ENCODE peak calls at places on chromosomes 7 and 10, in eight cellular contexts. S is A549, R is neuronal stem cell, B is mammary epithelial cell, X is IMR-90, Q is HCT116, F is astrocyte, J is Karpas-422. V is an unnamed sample.

GRCh38 chr10:79070611-79071534 is 2.1 kb downstream of the ZMIZ1 start:
- DNase-seq in S (peak), R (peak), B (peak), X (peak), Q (no peak), F (peak), J (no peak), V (peak)

GRCh38 chr10:60953420-60953819 is 9.4 kb upstream of the RHOBTB1 start:
- DNase-seq in S (no peak), R (no peak), B (no peak), X (no peak), Q (no peak), F (no peak), J (no peak), V (no peak)

GRCh38 chr10:101495324-101495925 is 92.6 kb downstream of the POLL start:
- DNase-seq in S (peak), R (no peak), B (peak), X (peak), Q (peak), F (no peak), J (peak), V (peak)

GRCh38 chr10:3366043-3366442 is 193.5 kb upstream of the PITRM1 start:
- DNase-seq in S (no peak), R (no peak), B (no peak), X (no peak), Q (no peak), F (no peak), J (no peak), V (no peak)

GRCh38 chr7:122014697-122015096 is 129.4 kb downstream of the AASS start:
- DNase-seq in S (no peak), R (no peak), B (no peak), X (no peak), Q (no peak), F (no peak), J (no peak), V (no peak)

GRCh38 chr10:83373659-83374058 is 765.6 kb upstream of the GHITM start:
- DNase-seq in S (peak), R (no peak), B (peak), X (no peak), Q (no peak), F (peak), J (no peak), V (peak)

GRCh38 chr10:43121444-43121843 is 16.8 kb upstream of the CSGALNACT2 start:
- DNase-seq in S (no peak), R (no peak), B (no peak), X (no peak), Q (no peak), F (no peak), J (no peak), V (no peak)

GRCh38 chr10:21166557-21167287 is 269.6 kb upstream of the NEBL start:
- DNase-seq in S (no peak), R (no peak), B (no peak), X (no peak), Q (no peak), F (no peak), J (no peak), V (no peak)

GRCh38 chr10:132464256-132465192 is 67.5 kb downstream of the PWWP2B start:
- DNase-seq in S (no peak), R (no peak), B (no peak), X (no peak), Q (no peak), F (no peak), J (no peak), V (peak)

GRCh38 chr10:68284007-68284406 is 47.9 kb upstream of the HNRNPH3 start:
- DNase-seq in S (no peak), R (no peak), B (no peak), X (peak), Q (no peak), F (peak), J (no peak), V (no peak)

GRCh38 chr10:14039968-14040668 is 290.6 kb downstream of the FRMD4A start:
- DNase-seq in S (no peak), R (no peak), B (no peak), X (peak), Q (no peak), F (peak), J (no peak), V (no peak)

GRCh38 chr7:138001529-138002095 is at the start of gene CREB3L2:
- DNase-seq in S (peak), R (no peak), B (no peak), X (peak), Q (no peak), F (peak), J (no peak), V (peak)

GRCh38 chr7:148697256-148697841 is 1.4 kb upstream of the CUL1 start:
- DNase-seq in S (no peak), R (no peak), B (no peak), X (peak), Q (no peak), F (no peak), J (no peak), V (no peak)

GRCh38 chr7:81776159-81776558 is 6.3 kb upstream of the HGF start:
- DNase-seq in S (no peak), R (no peak), B (no peak), X (peak), Q (no peak), F (peak), J (no peak), V (no peak)

DNA sequence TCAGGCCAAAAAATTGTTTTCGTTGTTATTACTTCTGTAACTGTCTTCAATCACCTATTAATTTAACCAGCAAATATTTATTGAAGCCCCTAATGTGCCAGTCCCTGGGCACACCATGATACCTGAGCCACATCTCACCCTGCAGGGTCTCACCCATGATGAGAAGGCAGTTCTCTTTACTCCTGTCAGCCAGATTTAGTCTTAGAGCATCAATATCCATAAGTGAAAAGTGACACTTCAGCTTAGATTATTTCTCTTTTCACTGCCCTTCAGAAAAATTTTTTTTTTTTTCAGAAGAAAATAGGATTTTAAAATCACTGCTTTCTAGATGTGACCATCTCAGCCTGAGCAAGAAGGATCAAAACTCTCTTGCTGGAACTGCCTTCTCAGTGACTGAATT is 258.6 kb upstream of the NFE2L3 start:
- DNase-seq in S (no peak), R (no peak), B (no peak), X (no peak), Q (no peak), F (no peak), J (peak), V (no peak)
- H3K4me2 ChIP-seq in S (peak), R (no peak), B (peak), X (no peak), Q (peak), F (peak), J (peak), V (peak)

DNA sequence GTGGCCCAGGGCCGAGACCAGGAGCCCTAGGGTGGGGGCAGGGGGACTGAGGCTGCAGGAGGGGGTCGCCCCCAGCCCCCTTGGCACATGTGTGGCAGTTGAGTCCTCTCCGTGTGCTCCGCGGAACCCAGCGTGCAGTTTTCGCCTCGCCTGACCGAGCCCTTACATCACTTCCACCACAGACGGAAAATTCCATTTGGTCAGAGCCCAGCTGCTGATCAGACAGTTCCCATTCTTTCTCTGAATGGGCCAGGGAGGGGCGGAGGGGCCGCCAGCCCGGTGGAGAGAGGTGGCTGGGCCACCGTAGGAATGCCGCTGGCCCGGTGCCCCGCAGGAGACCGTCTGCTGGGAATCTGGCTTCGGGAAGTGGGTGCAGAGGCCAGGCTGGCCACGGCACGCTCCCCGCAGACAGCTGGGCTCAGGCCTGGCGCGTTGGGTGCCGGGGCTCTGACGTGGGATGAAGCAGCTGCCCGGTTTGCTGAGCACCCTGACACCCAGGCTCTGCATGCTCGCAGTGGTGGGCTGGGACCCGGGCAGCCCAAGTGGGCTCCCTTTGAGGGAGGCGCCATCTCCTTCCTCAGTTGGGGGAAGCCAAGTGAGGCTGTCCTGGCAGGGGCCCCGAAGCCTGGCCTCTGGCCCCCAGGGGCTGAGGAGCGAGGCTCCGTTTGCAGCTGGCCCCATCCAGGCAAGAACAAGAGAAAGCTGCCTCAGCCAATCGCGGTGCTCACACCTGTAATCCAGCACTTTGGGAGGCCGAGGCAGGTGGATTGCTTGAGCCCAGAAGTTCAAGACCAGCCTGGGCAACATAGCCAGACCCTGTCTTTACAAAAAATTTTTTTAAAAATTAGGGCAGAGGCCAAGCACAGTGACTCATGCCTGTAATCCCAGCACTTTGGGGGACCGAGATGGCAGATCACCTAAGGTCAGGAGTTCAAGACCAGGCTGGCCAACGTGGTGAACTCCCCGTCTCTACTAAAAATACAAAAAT is 9.9 kb downstream of the TTYH3 start:
- DNase-seq in S (no peak), R (peak), B (peak), X (peak), Q (no peak), F (peak), J (no peak), V (peak)
- H3K4me2 ChIP-seq in S (no peak), R (peak), B (peak), X (peak), Q (no peak), F (peak), J (no peak), V (peak)

DNA sequence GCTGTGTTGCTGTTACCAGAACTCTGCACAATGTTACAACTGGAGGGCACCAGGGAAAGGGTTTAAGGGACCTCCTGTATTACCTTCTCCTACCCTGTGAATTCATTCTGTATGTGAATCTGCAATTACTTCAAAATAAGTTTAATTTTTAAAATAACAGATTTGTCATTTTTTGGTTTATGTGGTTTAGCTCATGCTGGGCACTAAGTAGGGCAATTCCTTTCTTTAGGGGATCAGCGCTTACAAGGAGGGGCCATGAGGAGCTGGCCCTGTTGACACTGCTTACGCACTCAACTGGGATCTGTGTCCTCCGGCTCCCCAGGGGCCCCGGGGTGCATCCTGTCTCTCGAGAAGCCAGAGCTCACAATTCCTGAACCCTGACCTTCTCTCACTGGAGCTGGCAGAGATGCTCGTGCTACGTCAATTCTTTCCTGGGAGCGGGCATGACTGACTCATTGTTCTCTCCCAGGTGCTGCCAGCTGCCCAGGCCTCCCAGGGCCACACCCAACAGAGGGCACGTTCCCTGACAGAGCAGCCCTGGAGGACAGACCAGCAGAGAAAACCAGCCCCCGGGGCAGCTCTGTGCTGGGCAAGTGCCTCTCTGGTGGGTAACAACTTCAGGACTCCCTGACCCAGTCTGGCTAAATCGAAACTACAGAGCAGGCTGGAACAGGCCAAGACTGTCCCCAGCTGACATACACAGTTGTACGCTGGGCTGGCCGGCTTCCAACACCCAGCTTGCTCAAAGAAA is 36.8 kb downstream of the CTBP2 start:
- DNase-seq in S (peak), R (no peak), B (peak), X (peak), Q (peak), F (peak), J (no peak), V (no peak)
- H3K4me2 ChIP-seq in S (peak), R (no peak), B (peak), X (peak), Q (peak), F (peak), J (no peak), V (no peak)

GRCh38 chr10:35875281-35875680 is 233.2 kb upstream of the FZD8 start:
- DNase-seq in S (no peak), R (no peak), B (no peak), X (peak), Q (no peak), F (peak), J (no peak), V (peak)
- H3K4me2 ChIP-seq in S (no peak), R (no peak), B (no peak), X (peak), Q (no peak), F (peak), J (no peak), V (peak)

GRCh38 chr10:71243756-71244637 is 31.6 kb downstream of the UNC5B start:
- DNase-seq in S (peak), R (no peak), B (peak), X (peak), Q (no peak), F (no peak), J (no peak), V (no peak)
- H3K4me2 ChIP-seq in S (no peak), R (no peak), B (peak), X (peak), Q (peak), F (peak), J (no peak), V (peak)

GRCh38 chr10:67221939-67222494 is 296.2 kb downstream of the LRRTM3 start:
- DNase-seq in S (no peak), R (no peak), B (no peak), X (no peak), Q (no peak), F (no peak), J (no peak), V (no peak)

GRCh38 chr10:67225226-67225625 is 299.4 kb downstream of the LRRTM3 start:
- DNase-seq in S (no peak), R (no peak), B (no peak), X (no peak), Q (no peak), F (no peak), J (no peak), V (no peak)

GRCh38 chr10:67224553-67224952 is 298.7 kb downstream of the LRRTM3 start:
- DNase-seq in S (no peak), R (no peak), B (no peak), X (no peak), Q (no peak), F (no peak), J (no peak), V (no peak)

GRCh38 chr10:67222929-67223328 is 297.1 kb downstream of the LRRTM3 start:
- DNase-seq in S (no peak), R (no peak), B (no peak), X (no peak), Q (no peak), F (no peak), J (no peak), V (no peak)
- H3K4me2 ChIP-seq in S (no peak), R (no peak), B (no peak), X (no peak), Q (no peak), F (no peak), J (no peak), V (no peak)

DNA sequence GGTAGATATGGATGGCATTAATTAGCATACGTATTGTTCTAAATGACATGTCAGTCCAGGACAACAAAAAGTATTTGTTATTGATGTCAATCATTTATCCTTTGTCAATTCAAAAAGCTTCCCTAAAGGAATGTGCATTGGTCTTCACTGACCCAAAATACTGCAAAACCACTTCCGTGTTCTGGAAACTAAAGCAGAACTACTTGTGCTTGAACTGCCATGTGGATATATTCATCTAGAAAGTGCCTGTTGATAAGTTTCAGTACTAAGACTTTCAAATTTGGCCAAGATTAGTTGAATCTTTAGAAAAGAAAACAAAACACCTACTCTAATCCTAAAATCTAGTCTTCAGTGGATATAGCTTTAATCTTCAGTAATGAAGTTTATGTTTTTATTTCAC is 242.1 kb upstream of the PPP1R3A start:
- DNase-seq in S (no peak), R (no peak), B (no peak), X (no peak), Q (no peak), F (no peak), J (no peak), V (no peak)
- H3K4me2 ChIP-seq in S (no peak), R (no peak), B (no peak), X (no peak), Q (no peak), F (no peak), J (no peak), V (no peak)

GRCh38 chr7:1664711-1665591 is 5.1 kb upstream of the ELFN1 start:
- DNase-seq in S (peak), R (peak), B (peak), X (peak), Q (peak), F (peak), J (no peak), V (peak)
- H3K4me2 ChIP-seq in S (peak), R (peak), B (peak), X (peak), Q (peak), F (peak), J (no peak), V (peak)

V was measured in hepatocyte.